ENCODE peak calls at places on chromosomes 16 and 17, in five cellular contexts. P, Q, X, V and Y are unnamed samples.

GRCh38 chr16:470418-470817 is 45.0 kb downstream of the RAB11FIP3 start:
- DNase-seq in V (no peak), X (no peak), Q (no peak), P (no peak), Y (no peak)

GRCh38 chr16:13168091-13168572 is 266.7 kb downstream of the SHISA9 start:
- DNase-seq in P (no peak), V (no peak), X (no peak), Q (no peak), Y (no peak)

GRCh38 chr17:37743875-37744632 is 805 bp downstream of the HNF1B start:
- DNase-seq in Q (no peak), P (no peak), V (peak; percentile 53), X (no peak), Y (no peak)

GRCh38 chr17:83053779-83054451 is 25.5 kb upstream of the METRNL start:
- DNase-seq in X (peak; percentile 84), Q (peak; percentile 90), V (no peak), P (no peak), Y (no peak)

GRCh38 chr17:75508848-75509450 is 6.4 kb downstream of the CASKIN2 start:
- DNase-seq in X (no peak), Q (peak; percentile 67), P (no peak), V (no peak), Y (no peak)

GRCh38 chr16:88772871-88773811 is 11.9 kb downstream of the PIEZO1 start:
- DNase-seq in X (peak; percentile 82), P (peak; percentile 87), Q (no peak), V (no peak), Y (peak; percentile 93)

GRCh38 chr17:17913695-17914332 is 58.4 kb downstream of the TOM1L2 start:
- DNase-seq in Q (no peak), P (peak; percentile 79), V (peak; percentile 89), X (peak; percentile 81), Y (peak; percentile 92)

GRCh38 chr17:2222901-2223616 is 80.5 kb downstream of the SMG6 start:
- DNase-seq in V (no peak), P (no peak), Q (no peak), X (peak; percentile 63), Y (no peak)

GRCh38 chr17:1764274-1764673 is 2.4 kb downstream of the SERPINF1 start:
- DNase-seq in X (peak; percentile 88), Q (peak; percentile 90), P (peak; percentile 74), V (peak; percentile 79), Y (peak; percentile 64)

GRCh38 chr17:45436161-45436560 is 3.5 kb upstream of the ARHGAP27 start:
- DNase-seq in Q (peak; percentile 68), V (no peak), X (no peak), P (no peak), Y (no peak)

GRCh38 chr16:5490499-5490898 is 392.9 kb upstream of the EEF2KMT start:
- DNase-seq in Q (no peak), V (peak; percentile 5), P (no peak), X (no peak), Y (peak; percentile 60)

GRCh38 chr17:37826497-37827115 is 81.7 kb upstream of the HNF1B start:
- DNase-seq in V (no peak), Q (peak; percentile 85), P (no peak), X (peak; percentile 79), Y (no peak)

GRCh38 chr16:88846088-88846487 is 10.7 kb downstream of the GALNS start:
- DNase-seq in Q (no peak), P (no peak), V (no peak), X (no peak), Y (no peak)

GRCh38 chr16:86048882-86049585 is 150.1 kb downstream of the IRF8 start:
- DNase-seq in Q (peak; percentile 43), P (no peak), V (no peak), X (no peak), Y (no peak)

GRCh38 chr17:19736071-19736470 is 12.0 kb downstream of the ALDH3A1 start:
- DNase-seq in Q (no peak), X (no peak), V (no peak), P (no peak), Y (no peak)

GRCh38 chr16:85174871-85175723 is 62.8 kb upstream of the CIBAR2 start:
- DNase-seq in Q (no peak), X (no peak), V (no peak), P (no peak), Y (no peak)

GRCh38 chr17:55962931-55963378 is 190.3 kb upstream of the ANKFN1 start:
- DNase-seq in Q (no peak), X (peak; percentile 49), V (no peak), P (no peak), Y (no peak)

GRCh38 chr17:8266648-8267479 is 17.8 kb downstream of the PFAS start:
- DNase-seq in Q (no peak), P (no peak), V (no peak), X (no peak), Y (no peak)

GRCh38 chr16:24580665-24581064 is 41.3 kb downstream of the RBBP6 start:
- DNase-seq in V (no peak), X (no peak), Q (no peak), P (no peak), Y (no peak)

GRCh38 chr16:85678821-85679220 is 9.9 kb downstream of the GINS2 start:
- DNase-seq in V (no peak), Q (peak; percentile 19), X (no peak), P (no peak), Y (no peak)

GRCh38 chr17:32266389-32267269 is 997 bp downstream of the RHBDL3 start:
- DNase-seq in P (no peak), Q (peak; percentile 72), V (no peak), X (no peak), Y (no peak)

GRCh38 chr17:45316271-45317112 is at the start of gene MAP3K14:
- DNase-seq in X (peak; percentile 88), P (no peak), Q (peak; percentile 97), V (peak; percentile 38), Y (no peak)

GRCh38 chr16:48451323-48451722 is 66.1 kb upstream of the SIAH1 start:
- DNase-seq in P (no peak), Q (no peak), X (no peak), V (no peak), Y (no peak)

GRCh38 chr16:17885659-17886200 is 415.0 kb upstream of the XYLT1 start:
- DNase-seq in V (no peak), P (no peak), X (no peak), Q (no peak), Y (peak; percentile 79)

GRCh38 chr16:28210979-28211505 is 723 bp downstream of the XPO6 start:
- DNase-seq in V (peak; percentile 27), Q (peak; percentile 94), P (peak; percentile 59), X (peak; percentile 86), Y (peak; percentile 86)

GRCh38 chr16:25014500-25015147 is 545 bp downstream of the ARHGAP17 start:
- DNase-seq in V (peak; percentile 33), P (no peak), X (peak; percentile 61), Q (peak; percentile 91), Y (peak; percentile 44)

GRCh38 chr17:77089118-77089477 is 51.7 kb upstream of the SEC14L1 start:
- DNase-seq in P (no peak), Q (no peak), X (no peak), V (no peak), Y (no peak)

GRCh38 chr17:79752175-79752574 is 21.4 kb downstream of the ENPP7 start:
- DNase-seq in Q (no peak), P (no peak), X (no peak), V (no peak), Y (no peak)
- H3K27me3 ChIP-seq in Q (peaks cover 54% of the 10 kb centered on the region), P (peaks cover 22% of the 10 kb centered on the region), X (no peaks in the 10 kb centered on the region), V (peaks cover 17% of the 10 kb centered on the region), Y (peaks cover 4% of the 10 kb centered on the region)

GRCh38 chr16:22192261-22193133 is 13.6 kb upstream of the EEF2K start:
- DNase-seq in Q (peak; percentile 90), P (peak; percentile 93), V (peak; percentile 63), X (peak; percentile 94), Y (peak; percentile 90)
- H3K4me3 ChIP-seq in Q (no peak overlapping the region), P (peak overlapping the region; percentile 66), V (no peak overlapping the region), X (no peak overlapping the region), Y (peak overlapping the region; percentile 60)

GRCh38 chr17:48378238-48378637 is 51.8 kb downstream of the SKAP1 start:
- DNase-seq in V (no peak), P (no peak), X (no peak), Q (no peak), Y (no peak)

GRCh38 chr17:48378696-48379095 is 51.3 kb downstream of the SKAP1 start:
- DNase-seq in Q (no peak), P (no peak), V (no peak), X (no peak), Y (no peak)

GRCh38 chr17:48384164-48384563 is 45.9 kb downstream of the SKAP1 start:
- DNase-seq in P (no peak), V (no peak), X (no peak), Q (no peak), Y (no peak)

GRCh38 chr17:48385303-48385702 is 44.7 kb downstream of the SKAP1 start:
- DNase-seq in Q (no peak), P (no peak), X (no peak), V (no peak), Y (no peak)

GRCh38 chr17:48382989-48383388 is 47.0 kb downstream of the SKAP1 start:
- DNase-seq in P (no peak), V (no peak), Q (no peak), X (no peak), Y (no peak)
- H3K27me3 ChIP-seq in P (peaks cover 44% of the 10 kb centered on the region), V (no peaks in the 10 kb centered on the region), Q (peaks cover 14% of the 10 kb centered on the region), X (no peaks in the 10 kb centered on the region), Y (no peaks in the 10 kb centered on the region)

GRCh38 chr17:64508683-64509082 is 1.9 kb downstream of the CEP95 start:
- DNase-seq in V (no peak), P (no peak), X (no peak), Q (no peak), Y (no peak)
- H3K4me3 ChIP-seq in V (no peak overlapping the region), P (no peak overlapping the region), X (no peak overlapping the region), Q (no peak overlapping the region), Y (peak overlapping the region; percentile 96)

DNA sequence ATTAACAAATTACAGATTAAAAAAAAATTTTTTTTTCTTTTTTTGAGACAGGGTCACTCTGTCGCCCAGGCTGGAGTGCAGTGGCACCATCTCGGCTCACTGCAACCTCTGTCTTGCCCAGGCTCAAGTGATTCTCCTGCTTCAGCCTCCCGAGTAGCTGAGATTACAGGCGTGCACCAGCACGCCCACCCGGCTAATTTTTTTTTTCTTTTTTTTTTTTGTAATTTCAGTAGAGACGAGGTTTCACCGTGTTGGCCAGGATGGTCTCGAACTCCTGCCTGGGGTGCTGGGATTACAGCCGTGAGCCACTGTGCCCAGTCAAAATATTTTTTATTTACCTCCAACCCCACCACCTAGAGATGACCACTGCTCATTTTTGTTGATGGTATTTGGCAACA is 25.5 kb downstream of the ACTG1 start:
- DNase-seq in Q (no peak), V (no peak), P (no peak), X (no peak), Y (no peak)
- H3K27me3 ChIP-seq in Q (no peaks in the 10 kb centered on the region), V (no peaks in the 10 kb centered on the region), P (no peaks in the 10 kb centered on the region), X (peaks cover 2% of the 10 kb centered on the region), Y (no peaks in the 10 kb centered on the region)

GRCh38 chr17:72969293-72969692 is 123.2 kb downstream of the SLC39A11 start:
- DNase-seq in V (no peak), P (no peak), Q (no peak), X (no peak), Y (no peak)

GRCh38 chr17:72972263-72972951 is 120.1 kb downstream of the SLC39A11 start:
- DNase-seq in X (no peak), V (no peak), Q (no peak), P (no peak), Y (no peak)

GRCh38 chr17:72970246-72970645 is 122.2 kb downstream of the SLC39A11 start:
- DNase-seq in Q (no peak), X (no peak), V (no peak), P (no peak), Y (no peak)

GRCh38 chr17:72971513-72971880 is 121.0 kb downstream of the SLC39A11 start:
- DNase-seq in Q (no peak), P (no peak), V (no peak), X (no peak), Y (no peak)

GRCh38 chr17:72970794-72971512 is 121.5 kb downstream of the SLC39A11 start:
- DNase-seq in P (no peak), V (no peak), Q (no peak), X (no peak), Y (no peak)
- H3K4me3 ChIP-seq in P (no peak overlapping the region), V (no peak overlapping the region), Q (no peak overlapping the region), X (no peak overlapping the region), Y (no peak overlapping the region)